ENCODE peak calls at places on chromosomes 4 and X, in five cellular contexts. One of them, this sample, is unnamed.

GRCh38 chr4:5020341-5020740 is 1.1 kb upstream of the CYTL1 start:
- DNase-seq in PC-9: no peak
- DNase-seq in activated T-cell treated with anti-CD3 and anti-CD28 coated beads for 1 hour: no peak
- DNase-seq in posterior vena cava: no peak
- DNase-seq in GM03348: no peak
- DNase-seq in this sample: no peak

GRCh38 chr4:186266699-186267467 is 894 bp downstream of the F11 start:
- DNase-seq in PC-9: no peak
- DNase-seq in activated T-cell treated with anti-CD3 and anti-CD28 coated beads for 1 hour: no peak
- DNase-seq in posterior vena cava: no peak
- DNase-seq in GM03348: peak; percentile 16
- DNase-seq in this sample: peak; percentile 1

GRCh38 chr4:37687175-37687525 is 974 bp upstream of the RELL1 start:
- DNase-seq in PC-9: no peak
- DNase-seq in activated T-cell treated with anti-CD3 and anti-CD28 coated beads for 1 hour: no peak
- DNase-seq in posterior vena cava: no peak
- DNase-seq in GM03348: no peak
- DNase-seq in this sample: no peak

GRCh38 chrX:130110379-130111219 is at the start of gene ELF4:
- DNase-seq in PC-9: peak; percentile 77
- DNase-seq in activated T-cell treated with anti-CD3 and anti-CD28 coated beads for 1 hour: peak; percentile 40
- DNase-seq in posterior vena cava: no peak
- DNase-seq in GM03348: peak; percentile 84
- DNase-seq in this sample: peak; percentile 57

GRCh38 chrX:48474127-48474526 is 1.9 kb upstream of the FTSJ1 start:
- DNase-seq in PC-9: no peak
- DNase-seq in activated T-cell treated with anti-CD3 and anti-CD28 coated beads for 1 hour: no peak
- DNase-seq in posterior vena cava: no peak
- DNase-seq in GM03348: no peak
- DNase-seq in this sample: peak; percentile 41

GRCh38 chr4:69092190-69092589 is 4.1 kb upstream of the UGT2B7 start:
- DNase-seq in PC-9: no peak
- DNase-seq in activated T-cell treated with anti-CD3 and anti-CD28 coated beads for 1 hour: no peak
- DNase-seq in posterior vena cava: no peak
- DNase-seq in GM03348: peak; percentile 1
- DNase-seq in this sample: peak; percentile 1

GRCh38 chr4:13461511-13461910 is 22.6 kb downstream of the RAB28 start:
- DNase-seq in PC-9: no peak
- DNase-seq in activated T-cell treated with anti-CD3 and anti-CD28 coated beads for 1 hour: no peak
- DNase-seq in posterior vena cava: no peak
- DNase-seq in GM03348: no peak
- DNase-seq in this sample: no peak

GRCh38 chr4:123050014-123050413 is 127.6 kb upstream of the NUDT6 start:
- DNase-seq in PC-9: no peak
- DNase-seq in activated T-cell treated with anti-CD3 and anti-CD28 coated beads for 1 hour: no peak
- DNase-seq in posterior vena cava: no peak
- DNase-seq in GM03348: no peak
- DNase-seq in this sample: no peak

GRCh38 chrX:71955530-71956120 is 45.0 kb downstream of the NHSL2 start:
- DNase-seq in PC-9: no peak
- DNase-seq in activated T-cell treated with anti-CD3 and anti-CD28 coated beads for 1 hour: no peak
- DNase-seq in posterior vena cava: no peak
- DNase-seq in GM03348: no peak
- DNase-seq in this sample: no peak

GRCh38 chr4:156623376-156623775 is 348.2 kb downstream of the PDGFC start:
- DNase-seq in PC-9: no peak
- DNase-seq in activated T-cell treated with anti-CD3 and anti-CD28 coated beads for 1 hour: no peak
- DNase-seq in posterior vena cava: no peak
- DNase-seq in GM03348: peak; percentile 20
- DNase-seq in this sample: no peak

GRCh38 chr4:99863804-99864203 is 30.4 kb downstream of the LAMTOR3 start:
- DNase-seq in PC-9: peak; percentile 48
- DNase-seq in activated T-cell treated with anti-CD3 and anti-CD28 coated beads for 1 hour: no peak
- DNase-seq in posterior vena cava: no peak
- DNase-seq in GM03348: no peak
- DNase-seq in this sample: no peak

This sample was measured in RPMI7951.